ENCODE peak calls at places on chromosomes 5 and 9, in six cellular contexts. P is neural progenitor cell, F is SK-N-SH, K is PC-3, Q is GM23248, N is HCT116. T is an unnamed sample.

GRCh38 chr9:126965541-126966428 is 51.2 kb downstream of the RALGPS1 start:
- DNase-seq in P (peak), F (peak), K (peak), Q (peak), N (peak), T (peak)

GRCh38 chr5:179231309-179231708 is 114.0 kb downstream of the ADAMTS2 start:
- DNase-seq in P (no peak), F (no peak), K (no peak), Q (no peak), N (no peak), T (no peak)

GRCh38 chr5:143195496-143195895 is 208.0 kb downstream of the NR3C1 start:
- DNase-seq in P (no peak), F (no peak), K (no peak), Q (peak), N (no peak), T (no peak)

GRCh38 chr5:82356808-82357671 is 78.9 kb upstream of the RPS23 start:
- DNase-seq in P (no peak), F (no peak), K (peak), Q (peak), N (peak), T (peak)

GRCh38 chr9:108654566-108654965 is 201.2 kb downstream of the ACTL7B start:
- DNase-seq in P (no peak), F (no peak), K (no peak), Q (peak), N (no peak), T (no peak)

GRCh38 chr5:168114444-168115017 is 176.9 kb upstream of the WWC1 start:
- DNase-seq in P (peak), F (peak), K (peak), Q (peak), N (peak), T (peak)

GRCh38 chr9:79346350-79347020 is 225.3 kb upstream of the TLE4 start:
- DNase-seq in P (no peak), F (no peak), K (no peak), Q (peak), N (no peak), T (no peak)

GRCh38 chr5:1412621-1413020 is 32.6 kb downstream of the SLC6A3 start:
- DNase-seq in P (no peak), F (no peak), K (no peak), Q (no peak), N (no peak), T (no peak)

GRCh38 chr9:130956636-130957450 is 17.8 kb upstream of the FIBCD1 start:
- DNase-seq in P (no peak), F (no peak), K (no peak), Q (no peak), N (no peak), T (no peak)

GRCh38 chr5:24188196-24188595 is 456.6 kb downstream of the CDH10 start:
- DNase-seq in P (no peak), F (no peak), K (no peak), Q (peak), N (no peak), T (no peak)

GRCh38 chr5:137815202-137815990 is 52.3 kb upstream of the MYOT start:
- DNase-seq in P (no peak), F (no peak), K (no peak), Q (no peak), N (no peak), T (no peak)

GRCh38 chr9:124662561-124662960 is 108.5 kb downstream of the NR6A1 start:
- DNase-seq in P (no peak), F (no peak), K (no peak), Q (no peak), N (no peak), T (no peak)

GRCh38 chr9:2755285-2755684 is 38.0 kb downstream of the KCNV2 start:
- DNase-seq in P (peak), F (no peak), K (no peak), Q (no peak), N (no peak), T (no peak)

GRCh38 chr5:178983728-178984127 is 11.4 kb downstream of the GRM6 start:
- DNase-seq in P (no peak), F (no peak), K (no peak), Q (no peak), N (no peak), T (no peak)

GRCh38 chr5:176188085-176188484 is 50.1 kb upstream of the SIMC1 start:
- DNase-seq in P (no peak), F (no peak), K (no peak), Q (no peak), N (no peak), T (no peak)

GRCh38 chr5:176188506-176189193 is 49.6 kb upstream of the SIMC1 start:
- DNase-seq in P (no peak), F (no peak), K (no peak), Q (no peak), N (no peak), T (no peak)

GRCh38 chr5:176189857-176190256 is 48.4 kb upstream of the SIMC1 start:
- DNase-seq in P (no peak), F (no peak), K (no peak), Q (no peak), N (no peak), T (no peak)

GRCh38 chr5:176190886-176191755 is 47.1 kb upstream of the SIMC1 start:
- DNase-seq in P (no peak), F (no peak), K (no peak), Q (no peak), N (no peak), T (no peak)

DNA sequence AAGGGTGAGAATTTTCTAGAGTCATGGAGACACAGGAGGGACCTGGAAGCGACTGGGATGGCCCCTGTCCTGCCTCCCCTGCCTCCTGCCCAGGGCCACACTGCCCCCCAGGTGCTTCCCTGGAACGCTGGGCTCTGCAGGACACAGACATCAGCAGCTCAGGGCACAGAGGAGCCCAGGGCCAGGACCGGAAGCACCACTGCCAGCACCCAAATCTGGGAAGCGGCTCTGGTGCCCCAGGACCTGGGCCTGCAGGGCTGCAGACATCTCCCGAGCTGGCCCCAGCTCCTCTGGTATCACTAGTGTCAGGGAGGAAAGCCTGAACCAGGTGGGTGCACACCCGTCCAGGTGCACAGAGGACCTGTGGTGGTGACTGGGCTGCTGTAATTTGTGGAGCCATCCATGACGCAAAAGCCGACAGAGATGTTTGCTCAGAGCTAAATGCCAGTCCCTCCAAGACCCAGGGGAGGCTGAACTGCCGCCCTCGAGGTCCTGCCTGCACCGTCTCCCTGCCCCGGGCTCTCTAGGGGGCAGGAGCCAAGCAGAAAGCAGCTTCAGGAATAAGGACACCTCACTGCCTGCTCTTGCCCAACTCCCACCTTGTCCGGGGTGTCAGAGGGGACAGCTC is 46.0 kb upstream of the SIMC1 start:
- DNase-seq in P (no peak), F (no peak), K (no peak), Q (no peak), N (no peak), T (no peak)
- H3K9ac ChIP-seq in P (no peak), F (no peak), K (no peak), Q (no peak), N (no peak), T (no peak)

GRCh38 chr5:9015250-9015936 is 530.5 kb downstream of the SEMA5A start:
- DNase-seq in P (no peak), F (no peak), K (no peak), Q (peak), N (no peak), T (no peak)
- TF ChIP-seq EZH2phosphoT487 in P (no peak), F (no peak), K (no peak), Q (no peak), N (no peak), T (no peak)

GRCh38 chr9:133950916-133951231 is 41.2 kb downstream of the VAV2 start:
- DNase-seq in P (no peak), F (no peak), K (no peak), Q (no peak), N (no peak), T (no peak)
- H3K4me2 ChIP-seq in P (no peak), F (no peak), K (no peak), Q (no peak), N (no peak), T (no peak)

GRCh38 chr9:112074250-112075008 is 100.7 kb downstream of the SUSD1 start:
- DNase-seq in P (peak), F (peak), K (peak), Q (peak), N (peak), T (peak)
- H3K9ac ChIP-seq in P (no peak), F (peak), K (peak), Q (peak), N (no peak), T (no peak)